ENCODE peak calls at places on chromosomes 5 and 9, in seven cellular contexts. B is AG10803, H is upper lobe of right lung, Z is left ventricle myocardium inferior, A is heart right ventricle, V is A549, R is gastrocnemius medialis. Q is an unnamed sample.

GRCh38 chr9:98916660-98917059 is 27.0 kb upstream of the COL15A1 start:
- DNase-seq in B (no peak), H (no peak), Z (peak), A (peak), V (no peak), R (peak), Q (no peak)

GRCh38 chr9:124222918-124223720 is 34.6 kb upstream of the NEK6 start:
- DNase-seq in B (peak), H (peak), Z (peak), A (peak), V (no peak), R (peak), Q (no peak)

GRCh38 chr9:120386390-120387131 is 193.4 kb downstream of the CDK5RAP2 start:
- DNase-seq in B (no peak), H (no peak), Z (no peak), A (no peak), V (no peak), R (no peak), Q (no peak)

GRCh38 chr9:98438701-98439100 is 183.3 kb upstream of the TBC1D2 start:
- DNase-seq in B (peak), H (no peak), Z (no peak), A (no peak), V (no peak), R (no peak), Q (no peak)

GRCh38 chr5:149211566-149211965 is 60.1 kb upstream of the AFAP1L1 start:
- DNase-seq in B (peak), H (no peak), Z (no peak), A (no peak), V (no peak), R (no peak), Q (peak)

GRCh38 chr9:15485836-15486678 is 24.7 kb downstream of the PSIP1 start:
- DNase-seq in B (peak), H (no peak), Z (no peak), A (no peak), V (peak), R (no peak), Q (no peak)

GRCh38 chr5:133552925-133553525 is 59.3 kb downstream of the FSTL4 start:
- DNase-seq in B (peak), H (peak), Z (no peak), A (peak), V (peak), R (peak), Q (no peak)

GRCh38 chr9:129712595-129713524 is 40.0 kb downstream of the PTGES start:
- DNase-seq in B (peak), H (no peak), Z (no peak), A (no peak), V (no peak), R (no peak), Q (peak)

GRCh38 chr9:36080519-36080918 is 43.8 kb downstream of the RECK start:
- DNase-seq in B (no peak), H (no peak), Z (no peak), A (no peak), V (no peak), R (no peak), Q (no peak)

GRCh38 chr5:84274585-84275468 is 109.9 kb downstream of the EDIL3 start:
- DNase-seq in B (peak), H (no peak), Z (peak), A (peak), V (peak), R (no peak), Q (no peak)

GRCh38 chr9:98429613-98430012 is 174.2 kb upstream of the TBC1D2 start:
- DNase-seq in B (peak), H (no peak), Z (no peak), A (no peak), V (no peak), R (no peak), Q (peak)

GRCh38 chr5:122313001-122313402 is 965 bp downstream of the SNCAIP start:
- DNase-seq in B (peak), H (peak), Z (no peak), A (peak), V (no peak), R (no peak), Q (no peak)

GRCh38 chr9:122777935-122778671 is 10.6 kb upstream of the OR5C1 start:
- DNase-seq in B (peak), H (no peak), Z (no peak), A (no peak), V (peak), R (no peak), Q (peak)

GRCh38 chr5:37214550-37214949 is 34.6 kb downstream of the CPLANE1 start:
- DNase-seq in B (no peak), H (no peak), Z (no peak), A (no peak), V (peak), R (no peak), Q (no peak)

GRCh38 chr9:76521244-76521673 is 62.3 kb downstream of the GCNT1 start:
- DNase-seq in B (no peak), H (no peak), Z (no peak), A (no peak), V (no peak), R (no peak), Q (no peak)

GRCh38 chr5:11524188-11524587 is 380.1 kb downstream of the CTNND2 start:
- DNase-seq in B (no peak), H (no peak), Z (no peak), A (no peak), V (no peak), R (no peak), Q (no peak)

GRCh38 chr5:139369181-139369580 is 13.9 kb downstream of the SLC23A1 start:
- DNase-seq in B (no peak), H (no peak), Z (no peak), A (no peak), V (no peak), R (no peak), Q (peak)

GRCh38 chr9:85617271-85617670 is 124.5 kb downstream of the AGTPBP1 start:
- DNase-seq in B (no peak), H (no peak), Z (no peak), A (no peak), V (no peak), R (no peak), Q (no peak)

GRCh38 chr5:394671-395155 is 48.3 kb upstream of the EXOC3 start:
- DNase-seq in B (no peak), H (peak), Z (no peak), A (no peak), V (no peak), R (no peak), Q (no peak)

GRCh38 chr5:395921-396714 is 46.9 kb upstream of the EXOC3 start:
- DNase-seq in B (no peak), H (peak), Z (no peak), A (no peak), V (no peak), R (no peak), Q (no peak)

GRCh38 chr5:395156-395920 is 47.6 kb upstream of the EXOC3 start:
- DNase-seq in B (peak), H (peak), Z (no peak), A (no peak), V (no peak), R (no peak), Q (no peak)

GRCh38 chr5:392431-392988 is 50.5 kb upstream of the EXOC3 start:
- DNase-seq in B (peak), H (peak), Z (no peak), A (no peak), V (peak), R (no peak), Q (no peak)

GRCh38 chr5:393846-394275 is 49.1 kb upstream of the EXOC3 start:
- DNase-seq in B (peak), H (peak), Z (no peak), A (no peak), V (no peak), R (no peak), Q (no peak)
- H3K4me3 ChIP-seq in B (no peak), H (no peak), Z (no peak), A (no peak), V (no peak), R (no peak), Q (no peak)

GRCh38 chr9:93680445-93681315 is 104.3 kb downstream of the PHF2 start:
- DNase-seq in B (no peak), H (peak), Z (peak), A (no peak), V (no peak), R (peak), Q (no peak)
- TF ChIP-seq CTCF in B (no peak), H (peak), Z (no peak), A (no peak), V (no peak), R (no peak), Q (no peak)

GRCh38 chr9:133140174-133140505 is 19.1 kb upstream of the RALGDS start:
- DNase-seq in B (no peak), H (no peak), Z (no peak), A (no peak), V (no peak), R (no peak), Q (no peak)

GRCh38 chr9:133140606-133141005 is 19.6 kb upstream of the RALGDS start:
- DNase-seq in B (no peak), H (no peak), Z (no peak), A (no peak), V (no peak), R (no peak), Q (no peak)

GRCh38 chr9:133135193-133135745 is 14.2 kb upstream of the RALGDS start:
- DNase-seq in B (peak), H (peak), Z (no peak), A (peak), V (peak), R (peak), Q (no peak)

GRCh38 chr9:133139246-133140173 is 18.5 kb upstream of the RALGDS start:
- DNase-seq in B (no peak), H (no peak), Z (no peak), A (no peak), V (no peak), R (no peak), Q (no peak)

GRCh38 chr9:133137451-133138231 is 16.6 kb upstream of the RALGDS start:
- DNase-seq in B (no peak), H (peak), Z (peak), A (peak), V (no peak), R (peak), Q (no peak)
- H3K4me3 ChIP-seq in B (no peak), H (no peak), Z (no peak), A (no peak), V (no peak), R (no peak), Q (no peak)

GRCh38 chr9:93908591-93909241 is 46.4 kb downstream of the BARX1 start:
- DNase-seq in B (no peak), H (peak), Z (no peak), A (no peak), V (no peak), R (no peak), Q (no peak)

GRCh38 chr9:93910598-93910997 is 44.6 kb downstream of the BARX1 start:
- DNase-seq in B (no peak), H (no peak), Z (no peak), A (no peak), V (no peak), R (no peak), Q (no peak)

GRCh38 chr9:93911136-93911745 is 43.9 kb downstream of the BARX1 start:
- DNase-seq in B (no peak), H (no peak), Z (no peak), A (no peak), V (no peak), R (no peak), Q (no peak)

GRCh38 chr9:93909242-93909616 is 45.9 kb downstream of the BARX1 start:
- DNase-seq in B (no peak), H (no peak), Z (no peak), A (no peak), V (no peak), R (no peak), Q (no peak)

DNA sequence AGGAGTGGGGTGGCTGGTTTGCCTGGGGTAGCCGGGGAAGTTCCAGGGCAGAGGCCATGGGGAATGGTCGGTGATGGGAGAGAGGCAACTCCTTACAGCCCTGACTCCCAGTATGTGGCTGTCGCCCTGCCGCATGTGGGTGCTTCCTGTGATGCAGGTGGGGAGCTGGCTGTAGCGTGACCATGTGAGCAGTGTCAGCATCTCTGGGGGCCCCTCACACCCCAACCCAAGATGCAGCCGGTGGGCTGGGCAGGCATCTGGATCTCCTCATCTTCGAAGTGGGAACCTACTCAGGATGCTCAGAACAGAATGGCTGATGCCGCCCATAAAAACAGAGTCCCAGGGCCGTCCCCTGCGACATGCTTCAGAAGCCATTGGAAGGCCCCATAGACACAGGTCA is 45.0 kb downstream of the BARX1 start:
- DNase-seq in B (no peak), H (no peak), Z (no peak), A (no peak), V (no peak), R (no peak), Q (no peak)
- TF ChIP-seq CTCF in B (no peak), H (no peak), Z (no peak), A (no peak), V (no peak), R (no peak), Q (no peak)